ENCODE peak calls at places on chromosomes 3 and 15, in four cellular contexts. O, S, R and J are unnamed samples.
A peak's percentile ranks its signal among the peaks of the same experiment; 100 is the strongest.

GRCh38 chr3:16728762-16729745 is 123.8 kb upstream of the DAZL start:
- DNase-seq in O (no peak), S (no peak), R (no peak), J (no peak)

GRCh38 chr15:101258238-101259144 is 6.6 kb upstream of the CHSY1 start:
- DNase-seq in O (no peak), S (peak; percentile 68), R (peak; percentile 71), J (no peak)

GRCh38 chr3:12768579-12769527 is 9.8 kb upstream of the TMEM40 start:
- DNase-seq in O (no peak), S (no peak), R (no peak), J (no peak)

GRCh38 chr15:89749951-89750559 is 994 bp downstream of the MESP1 start:
- DNase-seq in O (no peak), S (peak; percentile 30), R (peak; percentile 33), J (no peak)

GRCh38 chr15:33581032-33581431 is 270.3 kb downstream of the RYR3 start:
- DNase-seq in O (no peak), S (no peak), R (no peak), J (no peak)

GRCh38 chr15:47950447-47950846 is 170.3 kb upstream of the SLC24A5 start:
- DNase-seq in O (no peak), S (no peak), R (no peak), J (no peak)

GRCh38 chr3:48532271-48532973 is 24.2 kb downstream of the PFKFB4 start:
- DNase-seq in O (no peak), S (no peak), R (no peak), J (no peak)

GRCh38 chr3:143002083-143002712 is 828 bp downstream of the U2SURP start:
- DNase-seq in O (no peak), S (no peak), R (no peak), J (no peak)

GRCh38 chr3:159828542-159828943 is 160.1 kb upstream of the IL12A start:
- DNase-seq in O (no peak), S (no peak), R (no peak), J (no peak)

GRCh38 chr3:69248394-69248793 is 126.0 kb upstream of the LMOD3 start:
- DNase-seq in O (no peak), S (peak; percentile 31), R (no peak), J (no peak)

GRCh38 chr3:181329024-181329423 is 339.5 kb upstream of the DNAJC19 start:
- DNase-seq in O (no peak), S (no peak), R (no peak), J (no peak)

GRCh38 chr3:109806929-109807328 is 469.6 kb upstream of the DPPA4 start:
- DNase-seq in O (no peak), S (no peak), R (no peak), J (no peak)

GRCh38 chr3:121598564-121598963 is 5.4 kb downstream of the FBXO40 start:
- DNase-seq in O (no peak), S (no peak), R (no peak), J (no peak)

GRCh38 chr3:131730581-131730980 is 227.8 kb upstream of the MRPL3 start:
- DNase-seq in O (no peak), S (no peak), R (no peak), J (no peak)

GRCh38 chr15:57784081-57784488 is 77.6 kb downstream of the POLR2M start:
- DNase-seq in O (peak; percentile 46), S (no peak), R (no peak), J (peak; percentile 78)

GRCh38 chr3:193640165-193640706 is 47.2 kb downstream of the OPA1 start:
- DNase-seq in O (no peak), S (no peak), R (no peak), J (no peak)

GRCh38 chr3:45761831-45762230 is 34.5 kb downstream of the SLC6A20 start:
- DNase-seq in O (peak; percentile 14), S (no peak), R (no peak), J (no peak)

DNA sequence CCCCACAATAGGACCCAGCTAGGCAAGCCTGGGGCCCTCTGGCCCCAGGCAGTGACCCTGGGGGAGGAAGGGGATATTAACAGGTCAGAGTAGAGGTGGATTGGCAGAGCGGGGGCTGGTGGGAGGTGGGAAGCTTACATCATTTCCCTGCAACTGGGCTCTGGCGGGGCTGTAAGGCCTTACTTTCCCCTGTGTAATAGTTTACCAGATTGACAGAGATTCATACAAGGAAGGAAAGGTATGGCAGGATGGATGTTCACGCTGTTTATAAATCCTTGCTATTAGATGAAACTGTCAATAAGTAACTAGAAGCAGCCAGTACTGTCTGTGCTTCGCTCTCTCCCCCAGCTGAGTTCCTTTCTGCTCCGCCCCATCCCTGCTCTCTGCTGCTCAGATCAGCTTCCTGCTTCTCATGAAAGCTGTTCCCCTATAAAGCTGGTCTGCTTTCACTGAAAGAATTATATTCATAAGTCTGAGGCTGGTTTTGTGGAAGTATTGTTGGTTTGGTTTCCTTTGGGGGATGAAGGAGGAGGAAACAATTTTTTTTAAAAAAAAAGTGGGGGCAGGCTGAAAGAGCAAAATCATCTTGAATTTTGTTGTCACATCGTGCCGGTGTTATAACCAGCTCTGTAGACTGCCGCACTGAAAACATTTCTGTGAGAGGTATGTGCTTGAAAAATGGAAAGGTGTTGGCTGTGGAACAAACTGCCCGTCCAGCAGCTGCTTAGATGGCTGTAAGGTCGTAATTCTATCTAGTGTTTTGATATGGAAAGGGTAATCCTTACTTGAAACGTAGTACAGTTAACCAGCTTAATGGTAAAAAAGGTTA is 76.4 kb downstream of the BBX start:
- DNase-seq in O (no peak), S (peak; percentile 62), R (no peak), J (no peak)
- TF ChIP-seq POLR2A in O (no peak), S (no peak), R (no peak), J (no peak)

GRCh38 chr3:184017672-184018423 is at the start of gene ABCC5:
- DNase-seq in O (peak; percentile 78), S (peak; percentile 94), R (peak; percentile 92), J (peak; percentile 97)
- TF ChIP-seq POLR2AphosphoS5 in O (peak; percentile 26), S (peak; percentile 68), R (peak; percentile 68), J (peak; percentile 87)

GRCh38 chr3:113698213-113698742 is 1.8 kb upstream of the USF3 start:
- DNase-seq in O (no peak), S (no peak), R (no peak), J (no peak)
- H3K27ac ChIP-seq in O (peak overlapping the region; percentile 98), S (peak overlapping the region; percentile 100), R (peak overlapping the region; percentile 99), J (peak overlapping the region; percentile 99)

GRCh38 chr3:46987485-46988401 is 8.3 kb downstream of the NBEAL2 start:
- DNase-seq in O (no peak), S (peak; percentile 87), R (peak; percentile 78), J (no peak)
- TF ChIP-seq POLR2A in O (no peak), S (no peak), R (no peak), J (no peak)

GRCh38 chr3:50254577-50255250 is 14.2 kb upstream of the SEMA3B start:
- DNase-seq in O (peak; percentile 70), S (no peak), R (peak; percentile 64), J (no peak)
- TF ChIP-seq POLR2AphosphoS5 in O (no peak), S (no peak), R (peak; percentile 33), J (peak; percentile 73)

GRCh38 chr3:186024210-186024609 is 84.7 kb downstream of the ETV5 start:
- DNase-seq in O (no peak), S (no peak), R (no peak), J (peak; percentile 87)
- H3K27ac ChIP-seq in O (no peak overlapping the region), S (no peak overlapping the region), R (peak overlapping the region; percentile 10), J (peak overlapping the region; percentile 55)

GRCh38 chr15:60781211-60781713 is 302.3 kb upstream of the ICE2 start:
- DNase-seq in O (no peak), S (no peak), R (no peak), J (no peak)

GRCh38 chr15:60784855-60785254 is 305.9 kb upstream of the ICE2 start:
- DNase-seq in O (no peak), S (no peak), R (no peak), J (no peak)

GRCh38 chr15:60782316-60782715 is 303.4 kb upstream of the ICE2 start:
- DNase-seq in O (no peak), S (no peak), R (no peak), J (no peak)

GRCh38 chr15:60777558-60777957 is 298.6 kb upstream of the ICE2 start:
- DNase-seq in O (no peak), S (no peak), R (no peak), J (no peak)

DNA sequence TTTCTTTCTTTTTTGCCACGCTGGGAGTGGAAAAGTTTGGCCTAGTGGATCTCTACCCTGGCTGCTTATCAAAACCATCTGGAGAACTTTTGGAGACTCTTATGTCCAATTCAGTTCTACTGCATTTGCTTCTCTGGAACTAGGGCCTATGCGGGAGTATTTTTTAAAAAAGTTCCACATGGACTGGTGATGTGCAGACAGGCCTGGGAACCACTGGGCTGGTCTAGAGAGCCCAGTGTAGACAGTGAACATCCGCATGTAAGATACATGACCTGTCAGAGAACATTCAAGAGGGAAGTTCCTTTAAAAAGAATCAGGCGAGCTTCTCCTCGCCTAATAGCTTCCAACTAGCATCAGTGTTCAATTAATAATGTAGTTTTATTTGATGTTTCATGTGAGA is 301.2 kb upstream of the ICE2 start:
- DNase-seq in O (no peak), S (no peak), R (no peak), J (no peak)
- TF ChIP-seq POLR2A in O (no peak), S (no peak), R (no peak), J (no peak)

GRCh38 chr3:170055209-170055608 is 17.4 kb downstream of the GPR160 start:
- DNase-seq in O (no peak), S (no peak), R (no peak), J (no peak)
- TF ChIP-seq POLR2AphosphoS5 in O (no peak), S (no peak), R (no peak), J (no peak)